ENCODE peak calls at places on chromosome 4, in four cellular contexts. M, C, L and P are unnamed samples. For H3K36me3, the result is how much of the 10 kb centered on the place peaks cover.

GRCh38 chr4:109816082-109816442 is 500 bp downstream of the GAR1 start:
- DNase-seq in M (no peak), L (peak), C (no peak), P (no peak)

GRCh38 chr4:55303818-55304217 is 42.2 kb upstream of the SRD5A3 start:
- DNase-seq in M (no peak), C (peak), L (no peak), P (peak)

GRCh38 chr4:176478076-176478475 is 158.3 kb downstream of the SPCS3 start:
- DNase-seq in L (no peak), C (no peak), M (no peak), P (no peak)

GRCh38 chr4:5812506-5813229 is 80.2 kb downstream of the CRMP1 start:
- DNase-seq in C (peak), M (peak), L (peak), P (peak)

GRCh38 chr4:118849867-118850812 is 14.2 kb upstream of the SEC24D start:
- DNase-seq in M (no peak), C (no peak), L (peak), P (peak)

GRCh38 chr4:166165829-166166420 is 292.9 kb downstream of the TLL1 start:
- DNase-seq in C (peak), M (peak), L (no peak), P (peak)

GRCh38 chr4:22129454-22130075 is 181.0 kb upstream of the KCNIP4 start:
- DNase-seq in C (peak), L (peak), M (peak), P (peak)

GRCh38 chr4:7417639-7418038 is 17.1 kb downstream of the PSAPL1 start:
- DNase-seq in C (no peak), L (peak), M (no peak), P (no peak)

GRCh38 chr4:178976861-178977260 is 1534.6 kb upstream of the AGA start:
- DNase-seq in M (no peak), L (no peak), C (no peak), P (no peak)

GRCh38 chr4:186957952-186958555 is 234.4 kb upstream of the FAT1 start:
- DNase-seq in C (no peak), M (no peak), L (no peak), P (no peak)

GRCh38 chr4:73197220-73197619 is 61.4 kb downstream of the ANKRD17 start:
- DNase-seq in C (no peak), M (no peak), L (no peak), P (no peak)

GRCh38 chr4:101345271-101345595 is 2.1 kb downstream of the PPP3CA start:
- DNase-seq in L (peak), M (no peak), C (no peak), P (peak)

GRCh38 chr4:139458999-139459398 is 5.1 kb downstream of the RAB33B start:
- DNase-seq in C (no peak), L (no peak), M (no peak), P (peak)

GRCh38 chr4:149521611-149522010 is 294.0 kb downstream of the IQCM start:
- DNase-seq in L (peak), M (no peak), C (peak), P (peak)

GRCh38 chr4:74838746-74839370 is 44.5 kb upstream of the BTC start:
- DNase-seq in L (no peak), C (no peak), M (no peak), P (peak)

GRCh38 chr4:66123195-66123594 is 452.9 kb upstream of the EPHA5 start:
- DNase-seq in C (no peak), M (no peak), L (no peak), P (no peak)

GRCh38 chr4:176441594-176441993 is 121.8 kb downstream of the SPCS3 start:
- DNase-seq in L (no peak), M (no peak), C (no peak), P (no peak)

GRCh38 chr4:54232151-54232688 is 3.1 kb downstream of the PDGFRA start:
- DNase-seq in L (no peak), M (peak), C (no peak), P (no peak)

GRCh38 chr4:22987861-22988260 is 295.1 kb downstream of the GBA3 start:
- DNase-seq in C (no peak), L (no peak), M (no peak), P (peak)

GRCh38 chr4:123481034-123481433 is 84.4 kb downstream of the SPRY1 start:
- DNase-seq in C (no peak), L (no peak), M (peak), P (peak)

GRCh38 chr4:142530724-142531123 is 315.4 kb downstream of the INPP4B start:
- DNase-seq in C (no peak), M (peak), L (no peak), P (no peak)

GRCh38 chr4:93828332-93828829 is at the start of gene ATOH1:
- DNase-seq in C (peak), L (peak), M (peak), P (peak)

GRCh38 chr4:158997660-158998349 is 105.1 kb upstream of the RAPGEF2 start:
- DNase-seq in M (no peak), C (no peak), L (no peak), P (no peak)

GRCh38 chr4:123856689-123857545 is 460.3 kb downstream of the SPRY1 start:
- DNase-seq in L (peak), M (peak), C (no peak), P (peak)

GRCh38 chr4:3870567-3870962 is 104.4 kb downstream of the ADRA2C start:
- DNase-seq in C (no peak), M (no peak), L (peak), P (no peak)

GRCh38 chr4:105280338-105280809 is 133.7 kb downstream of the TET2 start:
- DNase-seq in M (no peak), L (no peak), C (no peak), P (peak)

GRCh38 chr4:80043534-80043933 is 29.5 kb downstream of the ANTXR2 start:
- DNase-seq in L (no peak), M (no peak), C (no peak), P (no peak)

GRCh38 chr4:97774347-97774989 is 368.8 kb downstream of the STPG2 start:
- DNase-seq in L (no peak), M (no peak), C (no peak), P (no peak)

GRCh38 chr4:100823993-100824323 is 306.1 kb upstream of the EMCN start:
- DNase-seq in L (no peak), C (no peak), M (no peak), P (no peak)

GRCh38 chr4:181821039-181822004 is 421.9 kb upstream of the TENM3 start:
- DNase-seq in L (no peak), M (peak), C (no peak), P (peak)

GRCh38 chr4:145538636-145539035 is 57.0 kb downstream of the SMAD1 start:
- DNase-seq in M (no peak), L (no peak), C (no peak), P (no peak)

GRCh38 chr4:173913496-173913895 is 370.0 kb downstream of the FBXO8 start:
- DNase-seq in C (no peak), M (no peak), L (no peak), P (peak)

GRCh38 chr4:72997409-72997808 is 72.1 kb downstream of the COX18 start:
- DNase-seq in C (no peak), L (no peak), M (no peak), P (peak)

GRCh38 chr4:169100656-169101055 is 90.6 kb upstream of the CBR4 start:
- DNase-seq in M (no peak), L (no peak), C (no peak), P (no peak)

GRCh38 chr4:55837903-55838302 is 15.5 kb upstream of the EXOC1 start:
- DNase-seq in L (no peak), C (no peak), M (no peak), P (no peak)

GRCh38 chr4:155972098-155972497 is 18.4 kb upstream of the CTSO start:
- DNase-seq in M (peak), C (peak), L (no peak), P (peak)

GRCh38 chr4:24551492-24552330 is 32.6 kb downstream of the DHX15 start:
- DNase-seq in M (no peak), C (peak), L (no peak), P (no peak)
- TF ChIP-seq CTCF in M (peak), C (no peak), L (peak), P (no peak)

DNA sequence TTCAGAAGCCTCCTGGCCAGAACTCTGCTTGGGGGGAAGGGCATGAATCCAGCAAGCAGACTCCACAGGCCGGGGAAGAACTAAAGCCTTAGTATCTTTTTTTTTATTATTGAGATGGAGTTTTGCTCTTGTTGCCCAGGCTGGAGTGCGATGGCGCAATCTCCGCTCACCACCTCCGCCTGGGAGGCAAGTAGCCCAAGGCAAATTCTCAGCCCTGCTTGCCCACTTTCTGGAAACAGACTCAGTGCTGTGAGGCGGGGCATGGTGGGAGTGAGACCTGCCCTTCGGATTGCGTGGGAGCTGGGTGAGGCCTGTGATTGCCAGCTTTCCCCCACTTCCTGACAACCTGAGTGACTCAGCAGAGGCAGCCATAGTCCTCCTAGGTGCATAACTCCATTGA is 348.8 kb downstream of the GASK1B start:
- DNase-seq in M (no peak), L (no peak), C (no peak), P (peak)
- H3K4me3 ChIP-seq in M (no peak), L (no peak), C (no peak), P (no peak)

GRCh38 chr4:8465615-8466611 is 25.3 kb downstream of the TRMT44 start:
- DNase-seq in M (no peak), C (no peak), L (no peak), P (no peak)

GRCh38 chr4:8461086-8461485 is 20.5 kb downstream of the TRMT44 start:
- DNase-seq in C (no peak), M (no peak), L (no peak), P (no peak)

GRCh38 chr4:8464376-8464775 is 23.8 kb downstream of the TRMT44 start:
- DNase-seq in C (no peak), L (no peak), M (no peak), P (no peak)

GRCh38 chr4:8461616-8462015 is 21.0 kb downstream of the TRMT44 start:
- DNase-seq in L (no peak), M (no peak), C (no peak), P (no peak)

DNA sequence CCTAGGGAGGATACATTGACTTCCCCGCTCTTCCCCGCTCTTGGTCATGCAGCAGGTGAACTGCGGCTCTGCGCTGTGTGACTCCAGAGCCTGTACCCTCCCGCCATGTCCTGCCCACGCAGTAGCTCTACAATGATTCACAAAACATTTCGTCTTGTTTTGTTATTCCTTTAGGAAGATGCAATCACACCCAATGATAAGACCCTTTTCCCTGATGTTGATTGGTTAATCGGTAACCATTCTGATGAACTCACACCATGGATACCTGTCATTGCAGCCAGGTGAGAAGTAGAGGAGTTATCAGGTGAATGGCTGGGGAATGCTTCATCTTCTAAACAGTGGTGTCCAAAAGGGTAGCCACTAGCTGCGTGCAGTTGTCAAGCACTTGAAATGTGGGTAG is 23.2 kb downstream of the TRMT44 start:
- DNase-seq in C (no peak), L (no peak), M (no peak), P (no peak)
- H3K36me3 ChIP-seq in C (under half), L (under half), M (under half), P (under half)

DNA sequence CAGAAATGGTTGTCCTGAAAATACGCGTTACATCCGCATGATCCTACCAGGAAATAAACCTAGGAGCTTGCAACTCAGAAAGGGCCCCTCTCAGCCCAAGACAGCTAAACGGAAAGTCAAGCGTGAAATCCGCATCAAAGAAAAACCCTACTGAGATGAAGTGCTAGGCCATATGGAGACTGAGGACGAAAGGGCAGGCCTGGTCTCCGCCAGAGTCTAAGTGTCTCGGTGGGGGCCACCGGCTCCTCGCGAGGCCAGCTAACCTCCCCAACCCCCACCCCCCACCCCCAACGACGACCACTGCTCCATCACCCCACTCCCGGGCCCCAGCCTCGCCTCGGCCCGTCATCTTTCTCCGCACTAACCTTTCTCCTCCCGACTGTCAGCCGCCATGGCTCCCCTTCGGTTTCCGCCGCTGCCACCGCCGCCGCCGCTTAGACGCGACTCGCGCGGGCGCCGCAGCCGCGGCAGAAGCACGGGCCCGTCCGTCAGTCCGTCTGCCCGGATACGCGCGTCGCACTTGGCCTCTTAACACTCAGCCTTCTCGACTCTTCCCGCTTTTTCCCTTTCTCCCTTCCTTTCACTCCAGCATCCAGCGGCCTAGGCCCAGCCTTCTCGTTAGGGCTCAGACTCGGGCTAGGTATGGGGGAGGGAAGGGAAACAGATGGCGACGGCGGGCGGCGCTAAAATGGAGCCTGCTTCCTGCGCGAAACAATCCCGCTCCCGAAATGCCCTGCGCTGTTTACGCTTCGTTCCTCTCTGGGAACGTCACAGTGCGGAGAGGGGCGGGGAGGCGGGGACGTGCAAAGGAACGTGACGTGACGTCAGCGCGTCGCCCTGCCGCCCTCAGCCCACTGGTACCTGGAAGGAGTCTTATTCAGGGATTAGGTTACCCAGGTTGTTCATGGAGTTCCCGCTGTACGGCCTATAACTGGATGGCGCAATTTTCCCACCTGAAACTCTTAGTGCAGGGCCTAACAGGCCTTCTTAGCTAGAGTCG is at the start of gene YTHDC1:
- DNase-seq in M (peak), L (peak), C (peak), P (peak)
- TF ChIP-seq CTCF in M (no peak), L (no peak), C (no peak), P (peak)

GRCh38 chr4:42399393-42399792 is 2.1 kb downstream of the SHISA3 start:
- DNase-seq in M (no peak), L (no peak), C (no peak), P (no peak)
- H3K4me3 ChIP-seq in M (peak), L (peak), C (no peak), P (no peak)

GRCh38 chr4:1330761-1331590 is 16.0 kb upstream of the UVSSA start:
- DNase-seq in M (no peak), C (no peak), L (no peak), P (no peak)
- H3K36me3 ChIP-seq in M (under half), C (under half), L (under half), P (under half)

GRCh38 chr4:185211641-185212040 is 2.2 kb downstream of the SNX25 start:
- DNase-seq in C (no peak), L (no peak), M (no peak), P (no peak)
- TF ChIP-seq CTCF in C (no peak), L (no peak), M (no peak), P (no peak)

GRCh38 chr4:67558493-67558892 is at the start of gene STAP1:
- DNase-seq in M (no peak), L (peak), C (no peak), P (no peak)
- H3K4me3 ChIP-seq in M (no peak), L (peak), C (no peak), P (no peak)

GRCh38 chr4:128866691-128867090 is 57.2 kb downstream of the JADE1 start:
- DNase-seq in C (no peak), L (no peak), M (no peak), P (no peak)

GRCh38 chr4:128866281-128866680 is 56.8 kb downstream of the JADE1 start:
- DNase-seq in L (no peak), M (no peak), C (no peak), P (no peak)

GRCh38 chr4:128869801-128870509 is 60.5 kb downstream of the JADE1 start:
- DNase-seq in C (no peak), L (no peak), M (no peak), P (no peak)

GRCh38 chr4:128871948-128872347 is 62.4 kb downstream of the JADE1 start:
- DNase-seq in C (no peak), M (no peak), L (no peak), P (peak)

DNA sequence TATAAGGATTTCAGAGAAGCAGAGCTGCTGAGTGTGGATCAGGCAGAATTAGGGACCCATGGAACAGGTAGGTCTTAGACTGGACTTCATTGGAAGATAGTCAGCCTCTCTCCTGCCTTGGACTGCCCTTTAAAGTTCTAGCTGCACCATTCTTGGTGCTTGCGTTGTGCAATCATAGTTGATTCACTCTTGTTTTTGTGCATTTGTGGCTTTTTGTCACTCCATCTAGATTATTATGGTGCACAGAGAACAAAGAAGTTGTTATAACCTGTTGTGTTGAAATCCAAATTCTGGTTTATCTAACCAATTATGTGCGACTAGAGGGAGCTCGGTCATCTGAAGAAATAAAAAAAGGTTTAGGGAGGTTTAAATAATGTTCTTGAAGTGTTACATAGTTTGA is 59.3 kb downstream of the JADE1 start:
- DNase-seq in M (no peak), C (no peak), L (no peak), P (peak)
- H3K36me3 ChIP-seq in M (under half), C (under half), L (under half), P (under half)